ENCODE peak calls at places on chromosomes 7 and 10, in eight cellular contexts. N is natural killer cell treated with Interleukin-12 subunit alpha and Interleukin-12 subunit beta and Interleukin-15 and Interleukin-18, amount 100 ng/mL, for 72 hours; M is fibroblast of the conjunctiva; T is progenitor cell of endocrine pancreas; U is MG63; Q is activated CD4-positive, alpha-beta T cell treated with anti-CD3 and anti-CD28 coated beads for 36 hours; W is stimulated activated naive CD8-positive, alpha-beta T cell treated with anti-CD3 and anti-CD28 coated beads, Interleukin-15, Interleukin-2, amounts not matched to agents 100 U/mL and 50 U/mL, for 24 hours; R is HFF-Myc. J is an unnamed sample.

GRCh38 chr7:81457858-81458522 is 311.9 kb downstream of the HGF start:
- DNase-seq in W (no peak), U (no peak), M (peak), R (no peak), N (no peak), T (no peak), Q (no peak), J (no peak)

GRCh38 chr7:79454325-79454960 is 976 bp upstream of the MAGI2 start:
- DNase-seq in U (peak), Q (no peak), W (peak), T (peak), R (no peak), M (no peak), N (no peak), J (no peak)

GRCh38 chr10:123014772-123015171 is 6.0 kb downstream of the ACADSB start:
- DNase-seq in M (no peak), U (no peak), R (no peak), T (no peak), W (no peak), N (no peak), Q (no peak), J (no peak)

GRCh38 chr7:107387077-107387476 is 82.8 kb upstream of the GPR22 start:
- DNase-seq in T (no peak), W (no peak), M (peak), R (peak), U (no peak), N (no peak), Q (no peak), J (no peak)

GRCh38 chr7:44797329-44798258 is 1.1 kb downstream of the PPIA start:
- DNase-seq in W (peak), N (peak), Q (peak), R (peak), M (peak), T (peak), U (peak), J (peak)

GRCh38 chr10:26269754-26270153 is 53.2 kb downstream of the GAD2 start:
- DNase-seq in M (no peak), T (no peak), U (no peak), N (no peak), W (no peak), Q (no peak), R (no peak), J (peak)

GRCh38 chr10:74388801-74389200 is 237.8 kb downstream of the ADK start:
- DNase-seq in M (no peak), N (no peak), Q (no peak), W (no peak), T (no peak), R (no peak), U (no peak), J (no peak)

GRCh38 chr10:3260066-3260834 is 87.7 kb upstream of the PITRM1 start:
- DNase-seq in W (no peak), T (no peak), Q (no peak), R (no peak), M (no peak), N (no peak), U (no peak), J (no peak)

GRCh38 chr10:33832124-33832787 is 497.8 kb upstream of the NRP1 start:
- DNase-seq in W (no peak), R (no peak), U (no peak), M (no peak), Q (no peak), T (no peak), N (no peak), J (no peak)

GRCh38 chr7:69800495-69800894 is 202.2 kb downstream of the AUTS2 start:
- DNase-seq in T (no peak), R (no peak), W (no peak), Q (no peak), M (no peak), N (no peak), U (peak), J (no peak)

J was measured in D721Med.